ENCODE peak calls at places on chromosomes 16 and 17, in nine cellular contexts. W is neural crest cell, O is fibroblast of villous mesenchyme, Q is lower leg skin, R is mucosa of descending colon, V is esophagus squamous epithelium, I is cardiac fibroblast, F is epithelial cell of proximal tubule, X is BE2C. L is an unnamed sample.

GRCh38 chr16:46555981-46556380 is 65.2 kb downstream of the SHCBP1 start:
- DNase-seq in F (no peak), W (no peak), Q (no peak), R (no peak), X (no peak), V (no peak), I (no peak), O (no peak), L (no peak)

GRCh38 chr16:9077001-9077809 is 14.2 kb upstream of the HAPSTR1 start:
- DNase-seq in R (no peak), X (no peak), V (no peak), Q (no peak), I (no peak), W (no peak), F (no peak), O (peak), L (no peak)

GRCh38 chr17:45070001-45070400 is 8.9 kb downstream of the NMT1 start:
- DNase-seq in W (no peak), F (no peak), V (no peak), X (no peak), O (no peak), I (no peak), R (no peak), Q (no peak), L (no peak)

GRCh38 chr16:73048292-73049050 is 543 bp upstream of the ZFHX3 start:
- DNase-seq in W (peak), F (no peak), I (peak), O (peak), V (no peak), R (peak), Q (no peak), X (peak), L (peak)

GRCh38 chr16:47965439-47965838 is 190.4 kb downstream of the ABCC12 start:
- DNase-seq in I (no peak), W (peak), V (no peak), F (no peak), O (no peak), Q (no peak), X (no peak), R (no peak), L (no peak)

GRCh38 chr16:10667239-10667638 is 27.5 kb downstream of the TEKT5 start:
- DNase-seq in X (no peak), Q (no peak), R (no peak), O (no peak), F (no peak), V (no peak), W (no peak), I (no peak), L (no peak)

GRCh38 chr17:4944554-4945175 is 3.7 kb downstream of the PFN1 start:
- DNase-seq in I (no peak), W (no peak), V (no peak), O (no peak), X (no peak), F (no peak), R (no peak), Q (no peak), L (no peak)

GRCh38 chr16:84582958-84583516 is 34.8 kb downstream of the COTL1 start:
- DNase-seq in I (peak), Q (no peak), W (no peak), R (no peak), F (peak), V (no peak), O (peak), X (no peak), L (no peak)

GRCh38 chr17:47791025-47791424 is 30.6 kb downstream of the OSBPL7 start:
- DNase-seq in O (no peak), R (no peak), W (no peak), I (no peak), Q (no peak), X (no peak), F (no peak), V (no peak), L (no peak)

GRCh38 chr17:1511756-1512321 is 4.6 kb downstream of the INPP5K start:
- DNase-seq in F (peak), W (no peak), I (peak), R (peak), Q (no peak), X (no peak), V (no peak), O (peak), L (no peak)

GRCh38 chr16:57638381-57638780 is 10.0 kb downstream of the ADGRG1 start:
- DNase-seq in V (no peak), F (no peak), W (no peak), I (no peak), R (no peak), X (no peak), O (no peak), Q (no peak), L (no peak)

GRCh38 chr16:964696-965395 is 5.9 kb downstream of the LMF1 start:
- DNase-seq in W (no peak), Q (no peak), X (no peak), I (no peak), R (peak), V (no peak), F (no peak), O (peak), L (no peak)

GRCh38 chr16:5216681-5217080 is 119.1 kb upstream of the EEF2KMT start:
- DNase-seq in Q (no peak), R (no peak), X (no peak), V (no peak), O (no peak), F (no peak), I (no peak), W (no peak), L (no peak)

GRCh38 chr16:72493681-72494415 is 321.9 kb upstream of the PMFBP1 start:
- DNase-seq in X (no peak), F (no peak), R (no peak), Q (no peak), I (peak), W (no peak), O (peak), V (no peak), L (no peak)

GRCh38 chr17:15454328-15454727 is 13.1 kb downstream of the CDRT4 start:
- DNase-seq in F (no peak), O (no peak), I (no peak), V (no peak), X (no peak), Q (no peak), R (no peak), W (no peak), L (no peak)

GRCh38 chr17:71828182-71828596 is 292.6 kb upstream of the SOX9 start:
- DNase-seq in V (no peak), W (peak), I (peak), O (no peak), F (no peak), X (peak), Q (no peak), R (no peak), L (peak)

GRCh38 chr16:525520-526180 is 1.9 kb upstream of the CAPN15 start:
- DNase-seq in O (peak), I (peak), Q (peak), F (peak), V (no peak), X (peak), R (no peak), W (no peak), L (no peak)

GRCh38 chr17:74216505-74216904 is 3.1 kb downstream of the TTYH2 start:
- DNase-seq in R (no peak), O (no peak), Q (no peak), I (no peak), W (no peak), F (no peak), X (no peak), V (no peak), L (no peak)

GRCh38 chr16:85840801-85841200 is 41.3 kb downstream of the COX4I1 start:
- DNase-seq in R (no peak), V (no peak), O (no peak), Q (no peak), F (no peak), X (no peak), W (no peak), I (no peak), L (no peak)

GRCh38 chr16:79110953-79111352 is 489.6 kb downstream of the MAF start:
- DNase-seq in X (no peak), O (no peak), W (no peak), Q (no peak), I (no peak), R (no peak), F (no peak), V (no peak), L (no peak)

GRCh38 chr16:73739049-73739769 is 557.4 kb upstream of the PSMD7 start:
- DNase-seq in V (no peak), X (no peak), F (no peak), W (no peak), O (no peak), Q (no peak), I (no peak), R (no peak), L (no peak)

GRCh38 chr16:19168173-19169080 is at the start of gene SYT17:
- DNase-seq in Q (no peak), I (no peak), F (no peak), X (peak), R (peak), O (no peak), W (peak), V (no peak), L (peak)

GRCh38 chr16:57185945-57186629 is at the start of the genes PSME3IP1 and RSPRY1:
- DNase-seq in X (peak), V (peak), O (peak), R (peak), I (peak), Q (peak), W (peak), F (peak), L (peak)

GRCh38 chr17:61464121-61464905 is 12.1 kb downstream of the TBX4 start:
- DNase-seq in X (no peak), Q (no peak), O (no peak), F (no peak), R (no peak), I (no peak), W (no peak), V (no peak), L (no peak)

GRCh38 chr16:85722066-85722465 is 28.8 kb downstream of the C16orf74 start:
- DNase-seq in O (no peak), R (no peak), W (no peak), V (no peak), X (no peak), Q (no peak), I (no peak), F (no peak), L (no peak)

GRCh38 chr16:73713817-73714495 is 582.7 kb upstream of the PSMD7 start:
- DNase-seq in R (peak), I (peak), Q (no peak), W (peak), V (no peak), X (peak), O (peak), F (no peak), L (peak)

DNA sequence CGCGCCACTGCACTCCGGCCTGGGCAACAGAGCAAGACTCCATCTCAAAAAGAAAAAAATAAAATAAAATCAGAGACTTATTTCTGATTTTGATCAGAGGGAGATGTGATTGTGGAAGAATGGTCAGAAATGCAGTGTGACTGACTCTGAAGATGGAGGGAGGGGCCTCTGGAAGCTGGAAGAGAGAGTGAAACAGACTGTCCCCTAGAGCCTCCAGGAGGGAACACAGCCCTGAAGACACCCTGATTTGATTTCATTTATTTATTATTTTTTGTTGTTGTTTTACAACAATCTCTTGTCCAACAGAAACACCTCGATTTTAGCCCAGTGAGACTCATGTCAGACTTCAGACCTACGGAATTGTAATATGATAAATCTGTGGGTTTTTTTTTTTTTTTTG is 26.1 kb downstream of the BCL7C start:
- DNase-seq in V (no peak), F (no peak), R (no peak), O (no peak), X (no peak), Q (no peak), I (peak), W (no peak), L (no peak)
- TF ChIP-seq CTCF in V (no peak), F (peak), R (no peak), O (peak), X (peak), Q (no peak), I (peak), W (peak), L (no peak)

GRCh38 chr16:61948414-61948813 is 87.8 kb downstream of the CDH8 start:
- DNase-seq in V (no peak), R (no peak), O (no peak), X (no peak), Q (no peak), I (no peak), F (no peak), W (no peak), L (no peak)

GRCh38 chr16:61946019-61946418 is 90.2 kb downstream of the CDH8 start:
- DNase-seq in Q (no peak), F (no peak), V (no peak), O (no peak), R (no peak), I (no peak), W (no peak), X (no peak), L (no peak)
- TF ChIP-seq CTCF in Q (no peak), F (no peak), V (no peak), O (no peak), R (no peak), I (no peak), W (no peak), X (no peak), L (no peak)

GRCh38 chr17:81927653-81928496 is at the start of gene MAFG:
- DNase-seq in I (peak), X (peak), Q (peak), V (peak), R (peak), W (peak), O (peak), F (no peak), L (peak)
- TF ChIP-seq CTCF in I (peak), X (peak), Q (no peak), V (no peak), R (no peak), W (peak), O (peak), F (peak), L (peak)

GRCh38 chr17:20095366-20096080 is 86.4 kb downstream of the SPECC1 start:
- DNase-seq in X (peak), O (peak), Q (peak), I (peak), V (no peak), R (peak), W (peak), F (no peak), L (peak)
- TF ChIP-seq CTCF in X (peak), O (peak), Q (no peak), I (peak), V (peak), R (no peak), W (peak), F (peak), L (peak)

GRCh38 chr17:38800237-38800760 is 943 bp upstream of the PIP4K2B start:
- DNase-seq in X (no peak), O (no peak), F (no peak), I (no peak), R (no peak), W (no peak), Q (no peak), V (no peak), L (no peak)

GRCh38 chr17:38799501-38800236 is at the start of gene PIP4K2B:
- DNase-seq in O (peak), Q (peak), V (peak), F (peak), R (peak), I (peak), W (peak), X (peak), L (peak)

GRCh38 chr17:38797828-38798227 is 1.5 kb downstream of the PIP4K2B start:
- DNase-seq in F (no peak), Q (no peak), X (no peak), W (no peak), V (no peak), R (no peak), O (peak), I (no peak), L (no peak)

GRCh38 chr17:38797091-38797490 is 2.3 kb downstream of the PIP4K2B start:
- DNase-seq in R (no peak), O (peak), F (no peak), Q (no peak), X (no peak), I (no peak), W (no peak), V (no peak), L (no peak)

DNA sequence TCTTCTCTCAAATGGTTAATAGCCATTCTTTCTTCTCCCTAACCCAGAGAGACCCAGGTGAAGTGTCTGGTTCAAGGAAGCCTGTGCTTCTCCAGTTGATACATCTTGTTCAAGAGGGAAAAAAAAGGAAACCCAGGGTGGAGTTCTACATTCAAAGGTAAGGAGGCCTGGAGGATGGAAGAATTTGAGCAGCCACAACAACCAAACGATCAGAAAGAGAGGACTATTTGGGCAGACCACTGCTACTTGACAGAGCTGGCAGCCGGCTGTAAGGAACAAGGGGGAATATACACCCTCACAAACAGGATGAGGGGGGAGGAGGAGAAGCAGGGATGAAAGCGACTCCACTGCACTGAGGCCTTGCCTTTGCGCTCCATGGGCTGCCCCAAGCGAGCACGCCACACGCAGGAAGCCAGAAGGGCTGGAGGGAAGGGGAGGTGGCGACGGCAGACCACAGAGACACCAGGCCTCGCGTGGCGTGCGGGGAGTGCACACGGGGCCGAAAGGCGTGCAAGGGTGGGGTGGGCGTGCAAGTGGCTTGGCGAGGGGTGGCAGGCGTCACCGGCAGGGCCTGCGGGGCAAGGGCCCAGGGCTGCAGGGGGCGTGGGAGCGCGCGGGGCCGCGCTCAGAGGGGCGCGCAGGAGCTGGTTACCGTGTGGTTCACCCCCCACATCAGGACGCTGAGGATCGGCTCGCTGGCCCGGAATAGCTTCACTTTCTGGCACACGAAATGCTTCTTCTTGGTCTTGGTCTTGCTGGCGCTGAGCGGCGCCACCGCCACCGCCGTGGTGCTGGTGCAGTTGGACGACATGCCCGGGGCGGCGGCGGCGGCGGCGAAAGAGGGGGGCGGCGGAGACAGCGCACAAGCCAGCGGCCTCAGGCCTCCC is 499 bp downstream of the PIP4K2B start:
- DNase-seq in O (peak), V (peak), R (peak), I (peak), Q (peak), W (peak), F (no peak), X (no peak), L (no peak)
- TF ChIP-seq CTCF in O (no peak), V (no peak), R (no peak), I (no peak), Q (no peak), W (peak), F (no peak), X (peak), L (no peak)

GRCh38 chr17:40177275-40177874 is at the start of gene RAPGEFL1:
- DNase-seq in Q (peak), V (no peak), O (peak), X (peak), R (peak), W (peak), I (peak), F (no peak), L (peak)

GRCh38 chr17:40176409-40177110 is 710 bp upstream of the RAPGEFL1 start:
- DNase-seq in O (no peak), V (no peak), F (no peak), I (no peak), X (no peak), R (peak), W (no peak), Q (peak), L (no peak)

GRCh38 chr17:40178660-40179059 is 1.4 kb downstream of the RAPGEFL1 start:
- DNase-seq in F (no peak), R (no peak), O (no peak), I (no peak), X (no peak), W (no peak), Q (no peak), V (no peak), L (no peak)

GRCh38 chr17:40179923-40180659 is 2.8 kb downstream of the RAPGEFL1 start:
- DNase-seq in I (peak), O (peak), W (no peak), V (no peak), R (peak), Q (no peak), F (no peak), X (no peak), L (no peak)

GRCh38 chr17:40178021-40178601 is 841 bp downstream of the RAPGEFL1 start:
- DNase-seq in Q (no peak), W (no peak), I (no peak), V (no peak), R (peak), X (no peak), F (no peak), O (no peak), L (peak)
- TF ChIP-seq CTCF in Q (no peak), W (no peak), I (no peak), V (no peak), R (no peak), X (no peak), F (no peak), O (no peak), L (no peak)

GRCh38 chr16:89071686-89072182 is 21.9 kb upstream of the ACSF3 start:
- DNase-seq in I (no peak), Q (no peak), O (peak), V (no peak), F (no peak), R (peak), X (no peak), W (no peak), L (no peak)
- TF ChIP-seq CTCF in I (no peak), Q (no peak), O (no peak), V (no peak), F (no peak), R (no peak), X (no peak), W (no peak), L (no peak)

L was measured in nephron progenitor cell.